ENCODE peak calls at places on chromosomes 16 and 17, in five cellular contexts. G is choroid plexus epithelial cell; D is PC-9; H is CD4-positive, CD25-positive, alpha-beta regulatory T cell; P is mesendoderm. X is an unnamed sample.

GRCh38 chr17:41691031-41691777 is 2.5 kb downstream of the EIF1 start:
- DNase-seq in G (peak; percentile 20), D (no peak), H (no peak), P (no peak), X (peak; percentile 6)

GRCh38 chr17:40516581-40517285 is 15.3 kb upstream of the TNS4 start:
- DNase-seq in G (no peak), D (peak; percentile 94), H (peak; percentile 62), P (peak; percentile 97), X (peak; percentile 65)

GRCh38 chr17:76086384-76086783 is 7.4 kb downstream of the ZACN start:
- DNase-seq in G (no peak), D (no peak), H (no peak), P (no peak), X (no peak)

GRCh38 chr16:73154063-73154870 is 106.3 kb upstream of the ZFHX3 start:
- DNase-seq in G (peak; percentile 42), D (no peak), H (no peak), P (no peak), X (no peak)

GRCh38 chr16:83005653-83006160 is 378.9 kb downstream of the CDH13 start:
- DNase-seq in G (peak; percentile 26), D (no peak), H (no peak), P (no peak), X (no peak)

GRCh38 chr16:88549671-88550643 is 20.2 kb upstream of the ZC3H18 start:
- DNase-seq in G (no peak), D (no peak), H (no peak), P (no peak), X (no peak)

GRCh38 chr16:85361441-85362118 is 249.3 kb upstream of the CIBAR2 start:
- DNase-seq in G (peak; percentile 57), D (no peak), H (no peak), P (no peak), X (no peak)

GRCh38 chr16:48540222-48540900 is 69.6 kb downstream of the N4BP1 start:
- DNase-seq in G (no peak), D (no peak), H (no peak), P (no peak), X (no peak)

GRCh38 chr17:31726980-31727427 is 132.0 kb downstream of the COPRS start:
- DNase-seq in G (peak; percentile 56), D (peak; percentile 76), H (no peak), P (no peak), X (no peak)

GRCh38 chr16:81457326-81458133 is 12.9 kb downstream of the CMIP start:
- DNase-seq in G (peak; percentile 69), D (no peak), H (no peak), P (peak; percentile 88), X (no peak)

GRCh38 chr17:45789874-45790273 is 5.8 kb downstream of the CRHR1 start:
- DNase-seq in G (no peak), D (no peak), H (no peak), P (no peak), X (no peak)

GRCh38 chr16:11128211-11129123 is 127.5 kb downstream of the SOCS1 start:
- DNase-seq in G (peak; percentile 51), D (no peak), H (no peak), P (no peak), X (no peak)

GRCh38 chr17:77963441-77963840 is 4.9 kb downstream of the TNRC6C start:
- DNase-seq in G (peak; percentile 98), D (no peak), H (no peak), P (no peak), X (peak; percentile 10)

GRCh38 chr17:41758601-41759000 is 24.2 kb upstream of the HAP1 start:
- DNase-seq in G (no peak), D (no peak), H (no peak), P (no peak), X (no peak)

GRCh38 chr17:48625502-48626201 is 506 bp downstream of the HOXB9 start:
- DNase-seq in G (no peak), D (peak; percentile 62), H (no peak), P (peak; percentile 76), X (no peak)

GRCh38 chr17:42054101-42054500 is 3.7 kb upstream of the C17orf113 start:
- DNase-seq in G (no peak), D (no peak), H (no peak), P (no peak), X (no peak)

GRCh38 chr17:752620-753219 is 656 bp upstream of the GEMIN4 start:
- DNase-seq in G (peak; percentile 80), D (no peak), H (no peak), P (peak; percentile 56), X (no peak)

GRCh38 chr16:28182183-28182582 is 29.6 kb downstream of the XPO6 start:
- DNase-seq in G (peak; percentile 16), D (no peak), H (no peak), P (no peak), X (no peak)

GRCh38 chr17:18321309-18321708 is 6.2 kb downstream of the SMCR8 start:
- DNase-seq in G (peak; percentile 28), D (peak; percentile 2), H (no peak), P (peak; percentile 67), X (no peak)

GRCh38 chr17:41777579-41778188 is 8.8 kb downstream of the JUP start:
- DNase-seq in G (peak; percentile 92), D (peak; percentile 58), H (no peak), P (peak; percentile 40), X (no peak)

GRCh38 chr17:47993964-47994363 is 23.1 kb downstream of the CDK5RAP3 start:
- DNase-seq in G (no peak), D (no peak), H (no peak), P (no peak), X (no peak)

GRCh38 chr17:10394201-10394887 is 21.5 kb upstream of the MYH13 start:
- DNase-seq in G (no peak), D (no peak), H (no peak), P (no peak), X (no peak)

GRCh38 chr17:61461967-61462733 is 9.9 kb downstream of the TBX4 start:
- DNase-seq in G (no peak), D (no peak), H (no peak), P (no peak), X (no peak)

GRCh38 chr16:20740007-20740883 is 1.4 kb downstream of the THUMPD1 start:
- DNase-seq in G (peak; percentile 25), D (no peak), H (no peak), P (peak; percentile 7), X (no peak)

GRCh38 chr16:14510939-14511797 is 118.9 kb downstream of the PARN start:
- DNase-seq in G (peak; percentile 66), D (no peak), H (no peak), P (no peak), X (no peak)

GRCh38 chr16:69194488-69194887 is 7.5 kb downstream of the SNTB2 start:
- DNase-seq in G (no peak), D (no peak), H (no peak), P (no peak), X (no peak)

GRCh38 chr16:64982581-64982980 is 139.3 kb downstream of the CDH11 start:
- DNase-seq in G (peak; percentile 77), D (no peak), H (no peak), P (no peak), X (no peak)

GRCh38 chr17:82236142-82236971 is 7.5 kb downstream of the SLC16A3 start:
- DNase-seq in G (peak; percentile 92), D (no peak), H (peak; percentile 47), P (peak; percentile 79), X (peak; percentile 47)

GRCh38 chr17:55451758-55452468 is 30.3 kb upstream of the MMD start:
- DNase-seq in G (no peak), D (no peak), H (no peak), P (no peak), X (no peak)
- H3K4me3 ChIP-seq in G (no peak overlapping the region), D (no peak overlapping the region), H (no peak overlapping the region), P (no peak overlapping the region), X (no peak overlapping the region)

DNA sequence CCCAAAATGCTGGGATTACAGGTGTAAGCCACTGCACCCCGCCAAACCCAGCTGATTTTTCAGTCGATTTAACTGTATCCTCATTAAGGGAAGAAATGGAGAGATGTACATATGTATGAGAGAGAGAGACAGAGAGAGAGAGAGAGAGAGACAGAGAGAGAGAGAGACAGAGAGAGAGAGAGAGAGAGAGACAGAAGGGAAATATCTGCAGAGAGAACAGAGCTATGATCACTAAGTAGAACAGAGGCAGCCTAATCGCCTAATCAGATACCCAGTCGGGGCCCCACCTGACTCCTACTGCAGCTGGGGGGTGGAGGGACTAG is 70.0 kb downstream of the RBBP6 start:
- DNase-seq in G (no peak), D (no peak), H (no peak), P (no peak), X (no peak)
- H3K4me3 ChIP-seq in G (peak overlapping the region; percentile 55), D (no peak overlapping the region), H (no peak overlapping the region), P (no peak overlapping the region), X (no peak overlapping the region)

GRCh38 chr17:33233855-33234228 is 59.3 kb downstream of the ASIC2 start:
- DNase-seq in G (no peak), D (no peak), H (no peak), P (no peak), X (peak; percentile 10)
- H3K4me3 ChIP-seq in G (no peak overlapping the region), D (no peak overlapping the region), H (no peak overlapping the region), P (no peak overlapping the region), X (no peak overlapping the region)

GRCh38 chr17:64781394-64781793 is 119.3 kb upstream of the SMURF2 start:
- DNase-seq in G (peak; percentile 40), D (peak; percentile 45), H (peak; percentile 18), P (peak; percentile 49), X (peak; percentile 30)

GRCh38 chr17:64783556-64784352 is 121.6 kb upstream of the SMURF2 start:
- DNase-seq in G (no peak), D (no peak), H (no peak), P (no peak), X (no peak)

GRCh38 chr17:64781013-64781392 is 118.9 kb upstream of the SMURF2 start:
- DNase-seq in G (no peak), D (no peak), H (no peak), P (peak; percentile 30), X (no peak)

GRCh38 chr17:64780096-64781012 is 118.2 kb upstream of the SMURF2 start:
- DNase-seq in G (no peak), D (peak; percentile 79), H (peak; percentile 71), P (peak; percentile 93), X (peak; percentile 73)

DNA sequence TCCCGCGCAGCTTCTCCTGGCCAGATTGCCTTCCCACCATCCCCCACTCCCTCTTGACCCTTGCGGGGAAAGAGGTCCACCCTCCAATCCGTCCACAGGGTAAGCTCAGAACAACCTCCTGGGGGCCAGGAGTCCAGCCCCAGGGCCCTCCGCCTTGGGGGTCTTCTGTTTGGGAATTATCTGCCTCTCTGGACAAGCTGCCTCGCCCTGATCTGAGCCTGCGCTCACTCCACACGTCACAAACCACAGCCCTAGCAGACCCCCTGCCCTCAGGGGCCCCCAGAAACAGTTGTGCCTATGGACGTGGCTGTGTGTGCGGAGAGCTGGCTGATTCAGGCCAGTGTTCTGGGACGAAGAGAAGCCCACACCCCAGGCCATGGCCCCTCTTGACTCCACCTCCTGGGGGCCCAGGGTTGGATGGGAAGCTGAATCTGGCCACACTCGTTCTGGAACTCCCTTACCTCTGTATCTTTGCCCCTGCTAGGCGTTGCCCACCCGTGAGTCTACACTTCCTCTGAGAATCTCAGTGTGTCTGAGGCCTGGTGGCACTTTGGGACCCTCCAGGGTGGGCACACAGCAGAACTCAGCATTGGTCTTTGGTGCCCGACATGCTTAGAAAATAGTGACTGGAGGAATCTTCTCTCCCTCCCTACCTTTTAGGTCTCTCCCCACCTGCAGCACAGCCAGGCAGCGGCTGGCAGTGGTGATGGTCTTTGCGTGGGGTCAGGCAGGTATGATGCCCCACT is 119.9 kb upstream of the SMURF2 start:
- DNase-seq in G (no peak), D (no peak), H (no peak), P (no peak), X (no peak)
- H3K4me3 ChIP-seq in G (no peak overlapping the region), D (peak overlapping the region; percentile 93), H (no peak overlapping the region), P (no peak overlapping the region), X (no peak overlapping the region)

X was measured in effector memory CD4-positive, alpha-beta T cell.